ENCODE peak calls at places on chromosomes 2 and 18, in seven cellular contexts. One of them, this sample, is unnamed.

GRCh38 chr2:82875891-82876290 is 1583.2 kb downstream of the SUCLG1 start:
- DNase-seq in adrenal gland: no peak
- DNase-seq in aorta: no peak
- DNase-seq in CD4-positive, alpha-beta T cell: no peak
- DNase-seq in HCT116: no peak
- DNase-seq in prostate gland: no peak
- DNase-seq in naive thymus-derived CD4-positive, alpha-beta T cell: no peak
- DNase-seq in this sample: no peak

GRCh38 chr2:85748039-85748438 is 5.8 kb upstream of the ATOH8 start:
- DNase-seq in adrenal gland: no peak
- DNase-seq in aorta: no peak
- DNase-seq in CD4-positive, alpha-beta T cell: no peak
- DNase-seq in HCT116: no peak
- DNase-seq in prostate gland: no peak
- DNase-seq in naive thymus-derived CD4-positive, alpha-beta T cell: no peak
- DNase-seq in this sample: no peak

GRCh38 chr2:149650006-149650405 is 62.4 kb upstream of the MMADHC start:
- DNase-seq in adrenal gland: no peak
- DNase-seq in aorta: no peak
- DNase-seq in CD4-positive, alpha-beta T cell: no peak
- DNase-seq in HCT116: no peak
- DNase-seq in prostate gland: no peak
- DNase-seq in naive thymus-derived CD4-positive, alpha-beta T cell: no peak
- DNase-seq in this sample: no peak

GRCh38 chr2:163878718-163879117 is 142.9 kb upstream of the FIGN start:
- DNase-seq in adrenal gland: peak; percentile 48
- DNase-seq in aorta: no peak
- DNase-seq in CD4-positive, alpha-beta T cell: no peak
- DNase-seq in HCT116: peak; percentile 12
- DNase-seq in prostate gland: no peak
- DNase-seq in naive thymus-derived CD4-positive, alpha-beta T cell: no peak
- DNase-seq in this sample: peak; percentile 5

GRCh38 chr2:50611261-50612020 is 420.5 kb downstream of the NRXN1 start:
- DNase-seq in adrenal gland: no peak
- DNase-seq in aorta: no peak
- DNase-seq in CD4-positive, alpha-beta T cell: no peak
- DNase-seq in HCT116: no peak
- DNase-seq in prostate gland: no peak
- DNase-seq in naive thymus-derived CD4-positive, alpha-beta T cell: no peak
- DNase-seq in this sample: no peak

GRCh38 chr18:13394794-13395193 is 176.2 kb downstream of the LDLRAD4 start:
- DNase-seq in adrenal gland: no peak
- DNase-seq in aorta: no peak
- DNase-seq in CD4-positive, alpha-beta T cell: no peak
- DNase-seq in HCT116: no peak
- DNase-seq in prostate gland: no peak
- DNase-seq in naive thymus-derived CD4-positive, alpha-beta T cell: no peak
- DNase-seq in this sample: no peak

GRCh38 chr2:113218283-113219091 is 44.7 kb downstream of the PSD4 start:
- DNase-seq in adrenal gland: peak; percentile 92
- DNase-seq in aorta: peak; percentile 75
- DNase-seq in CD4-positive, alpha-beta T cell: no peak
- DNase-seq in HCT116: no peak
- DNase-seq in prostate gland: no peak
- DNase-seq in naive thymus-derived CD4-positive, alpha-beta T cell: no peak
- DNase-seq in this sample: no peak

GRCh38 chr2:28393115-28393836 is 618 bp downstream of the FOSL2 start:
- DNase-seq in adrenal gland: peak; percentile 59
- DNase-seq in aorta: peak; percentile 91
- DNase-seq in CD4-positive, alpha-beta T cell: peak; percentile 33
- DNase-seq in HCT116: no peak
- DNase-seq in prostate gland: peak; percentile 58
- DNase-seq in naive thymus-derived CD4-positive, alpha-beta T cell: peak; percentile 43
- DNase-seq in this sample: no peak

GRCh38 chr2:64852771-64853241 is 136.4 kb upstream of the SLC1A4 start:
- DNase-seq in adrenal gland: peak; percentile 18
- DNase-seq in aorta: no peak
- DNase-seq in CD4-positive, alpha-beta T cell: no peak
- DNase-seq in HCT116: no peak
- DNase-seq in prostate gland: no peak
- DNase-seq in naive thymus-derived CD4-positive, alpha-beta T cell: no peak
- DNase-seq in this sample: no peak

GRCh38 chr2:152189622-152190495 is 14.3 kb upstream of the STAM2 start:
- DNase-seq in adrenal gland: peak; percentile 66
- DNase-seq in aorta: no peak
- DNase-seq in CD4-positive, alpha-beta T cell: no peak
- DNase-seq in HCT116: peak; percentile 48
- DNase-seq in prostate gland: peak; percentile 32
- DNase-seq in naive thymus-derived CD4-positive, alpha-beta T cell: no peak
- DNase-seq in this sample: peak; percentile 60

GRCh38 chr2:30958571-30959220 is 151.4 kb upstream of the CAPN13 start:
- DNase-seq in adrenal gland: no peak
- DNase-seq in aorta: no peak
- DNase-seq in CD4-positive, alpha-beta T cell: no peak
- DNase-seq in HCT116: no peak
- DNase-seq in prostate gland: no peak
- DNase-seq in naive thymus-derived CD4-positive, alpha-beta T cell: no peak
- DNase-seq in this sample: no peak

GRCh38 chr2:3267549-3267867 is 110.1 kb downstream of the EIPR1 start:
- DNase-seq in adrenal gland: no peak
- DNase-seq in aorta: no peak
- DNase-seq in CD4-positive, alpha-beta T cell: no peak
- DNase-seq in HCT116: no peak
- DNase-seq in prostate gland: no peak
- DNase-seq in naive thymus-derived CD4-positive, alpha-beta T cell: no peak
- DNase-seq in this sample: no peak

GRCh38 chr2:68741238-68741637 is 6.6 kb downstream of the ARHGAP25 start:
- DNase-seq in adrenal gland: no peak
- DNase-seq in aorta: no peak
- DNase-seq in CD4-positive, alpha-beta T cell: no peak
- DNase-seq in HCT116: no peak
- DNase-seq in prostate gland: no peak
- DNase-seq in naive thymus-derived CD4-positive, alpha-beta T cell: no peak
- DNase-seq in this sample: peak; percentile 15

GRCh38 chr18:44801796-44802195 is 121.1 kb downstream of the SETBP1 start:
- DNase-seq in adrenal gland: no peak
- DNase-seq in aorta: no peak
- DNase-seq in CD4-positive, alpha-beta T cell: no peak
- DNase-seq in HCT116: no peak
- DNase-seq in prostate gland: no peak
- DNase-seq in naive thymus-derived CD4-positive, alpha-beta T cell: no peak
- DNase-seq in this sample: no peak

GRCh38 chr18:79465392-79465991 is 69.8 kb downstream of the NFATC1 start:
- DNase-seq in adrenal gland: no peak
- DNase-seq in aorta: no peak
- DNase-seq in CD4-positive, alpha-beta T cell: no peak
- DNase-seq in HCT116: no peak
- DNase-seq in prostate gland: no peak
- DNase-seq in naive thymus-derived CD4-positive, alpha-beta T cell: no peak
- DNase-seq in this sample: no peak

GRCh38 chr2:165909466-165909865 is 44.1 kb downstream of the TTC21B start:
- DNase-seq in adrenal gland: no peak
- DNase-seq in aorta: no peak
- DNase-seq in CD4-positive, alpha-beta T cell: no peak
- DNase-seq in HCT116: no peak
- DNase-seq in prostate gland: no peak
- DNase-seq in naive thymus-derived CD4-positive, alpha-beta T cell: no peak
- DNase-seq in this sample: no peak

GRCh38 chr2:128233790-128234395 is 84.8 kb downstream of the HS6ST1 start:
- DNase-seq in adrenal gland: no peak
- DNase-seq in aorta: no peak
- DNase-seq in CD4-positive, alpha-beta T cell: no peak
- DNase-seq in HCT116: no peak
- DNase-seq in prostate gland: no peak
- DNase-seq in naive thymus-derived CD4-positive, alpha-beta T cell: no peak
- DNase-seq in this sample: no peak

GRCh38 chr2:8987413-8987812 is 16.1 kb downstream of the MBOAT2 start:
- DNase-seq in adrenal gland: no peak
- DNase-seq in aorta: no peak
- DNase-seq in CD4-positive, alpha-beta T cell: no peak
- DNase-seq in HCT116: no peak
- DNase-seq in prostate gland: no peak
- DNase-seq in naive thymus-derived CD4-positive, alpha-beta T cell: no peak
- DNase-seq in this sample: no peak

GRCh38 chr2:73174244-73174643 is 28.1 kb upstream of the NOTO start:
- DNase-seq in adrenal gland: no peak
- DNase-seq in aorta: no peak
- DNase-seq in CD4-positive, alpha-beta T cell: no peak
- DNase-seq in HCT116: no peak
- DNase-seq in prostate gland: no peak
- DNase-seq in naive thymus-derived CD4-positive, alpha-beta T cell: no peak
- DNase-seq in this sample: no peak

GRCh38 chr2:170578596-170578995 is 136.5 kb upstream of the SP5 start:
- DNase-seq in adrenal gland: no peak
- DNase-seq in aorta: no peak
- DNase-seq in CD4-positive, alpha-beta T cell: no peak
- DNase-seq in HCT116: no peak
- DNase-seq in prostate gland: no peak
- DNase-seq in naive thymus-derived CD4-positive, alpha-beta T cell: no peak
- DNase-seq in this sample: no peak
- H3K27ac ChIP-seq in adrenal gland: no peak overlapping the region
- H3K27ac ChIP-seq in aorta: no peak overlapping the region
- H3K27ac ChIP-seq in CD4-positive, alpha-beta T cell: no peak overlapping the region
- H3K27ac ChIP-seq in HCT116: no peak overlapping the region
- H3K27ac ChIP-seq in prostate gland: no peak overlapping the region
- H3K27ac ChIP-seq in naive thymus-derived CD4-positive, alpha-beta T cell: no peak overlapping the region
- H3K27ac ChIP-seq in this sample: no peak overlapping the region

DNA sequence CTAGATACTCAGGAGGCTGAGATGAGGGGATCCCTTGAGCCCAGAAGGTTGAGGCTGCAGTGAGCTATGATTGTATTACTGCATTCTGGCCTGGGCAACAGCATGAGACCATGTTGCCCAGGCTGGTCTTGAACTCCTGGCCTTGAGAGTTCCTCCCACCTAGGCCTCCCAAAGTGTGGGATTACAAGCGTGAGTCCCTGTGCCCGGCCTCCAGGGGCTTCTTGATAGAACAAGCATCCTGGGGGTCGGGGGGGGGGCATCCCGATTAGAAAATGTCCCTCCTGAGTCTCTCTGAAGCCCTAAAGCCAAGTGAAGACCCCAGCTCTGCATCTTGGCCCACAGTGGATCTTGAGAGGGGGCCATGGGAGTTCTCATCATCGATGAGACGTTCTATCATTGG is 22.3 kb upstream of the EFHD1 start:
- DNase-seq in adrenal gland: no peak
- DNase-seq in aorta: peak; percentile 24
- DNase-seq in CD4-positive, alpha-beta T cell: no peak
- DNase-seq in HCT116: no peak
- DNase-seq in prostate gland: no peak
- DNase-seq in naive thymus-derived CD4-positive, alpha-beta T cell: no peak
- DNase-seq in this sample: no peak
- H3K27ac ChIP-seq in adrenal gland: no peak overlapping the region
- H3K27ac ChIP-seq in aorta: no peak overlapping the region
- H3K27ac ChIP-seq in CD4-positive, alpha-beta T cell: no peak overlapping the region
- H3K27ac ChIP-seq in HCT116: no peak overlapping the region
- H3K27ac ChIP-seq in prostate gland: no peak overlapping the region
- H3K27ac ChIP-seq in naive thymus-derived CD4-positive, alpha-beta T cell: no peak overlapping the region
- H3K27ac ChIP-seq in this sample: peak overlapping the region; percentile 31

DNA sequence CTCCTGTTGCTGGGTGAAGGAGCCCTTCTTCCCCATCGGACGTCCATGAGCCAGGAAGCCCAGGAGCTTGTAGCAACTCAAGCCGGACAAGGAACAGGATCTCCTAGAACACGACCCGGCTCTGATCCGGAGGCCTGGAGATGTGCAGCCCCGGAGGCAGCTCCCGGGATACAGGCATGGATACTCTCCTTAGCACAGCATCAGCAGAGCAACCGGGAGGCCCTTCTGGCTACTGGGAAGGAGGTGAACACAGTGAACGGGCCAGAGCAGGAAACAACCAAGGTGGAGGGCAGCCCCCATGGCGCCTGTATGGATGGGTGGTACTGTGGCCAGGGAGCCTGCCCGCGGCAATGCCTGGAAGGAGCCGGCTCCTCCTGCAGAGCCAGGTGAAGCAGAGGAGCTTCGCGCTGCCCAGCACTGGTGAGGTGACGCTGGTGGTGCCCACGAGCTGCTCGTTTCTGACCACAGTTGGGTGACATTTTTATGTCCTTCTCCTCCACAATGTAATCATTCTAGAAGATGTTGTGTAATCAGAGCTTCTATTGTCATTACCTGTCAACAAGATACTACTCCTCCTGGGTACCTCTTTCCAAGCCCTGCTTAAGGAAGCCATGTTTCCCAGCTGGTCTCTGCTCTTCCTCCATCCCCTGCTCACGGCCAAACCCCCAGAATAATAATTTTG is 94.3 kb downstream of the TWIST2 start:
- DNase-seq in adrenal gland: no peak
- DNase-seq in aorta: peak; percentile 71
- DNase-seq in CD4-positive, alpha-beta T cell: no peak
- DNase-seq in HCT116: no peak
- DNase-seq in prostate gland: no peak
- DNase-seq in naive thymus-derived CD4-positive, alpha-beta T cell: no peak
- DNase-seq in this sample: no peak
- H3K27ac ChIP-seq in adrenal gland: no peak overlapping the region
- H3K27ac ChIP-seq in aorta: no peak overlapping the region
- H3K27ac ChIP-seq in CD4-positive, alpha-beta T cell: no peak overlapping the region
- H3K27ac ChIP-seq in HCT116: no peak overlapping the region
- H3K27ac ChIP-seq in prostate gland: no peak overlapping the region
- H3K27ac ChIP-seq in naive thymus-derived CD4-positive, alpha-beta T cell: no peak overlapping the region
- H3K27ac ChIP-seq in this sample: peak overlapping the region; percentile 76

DNA sequence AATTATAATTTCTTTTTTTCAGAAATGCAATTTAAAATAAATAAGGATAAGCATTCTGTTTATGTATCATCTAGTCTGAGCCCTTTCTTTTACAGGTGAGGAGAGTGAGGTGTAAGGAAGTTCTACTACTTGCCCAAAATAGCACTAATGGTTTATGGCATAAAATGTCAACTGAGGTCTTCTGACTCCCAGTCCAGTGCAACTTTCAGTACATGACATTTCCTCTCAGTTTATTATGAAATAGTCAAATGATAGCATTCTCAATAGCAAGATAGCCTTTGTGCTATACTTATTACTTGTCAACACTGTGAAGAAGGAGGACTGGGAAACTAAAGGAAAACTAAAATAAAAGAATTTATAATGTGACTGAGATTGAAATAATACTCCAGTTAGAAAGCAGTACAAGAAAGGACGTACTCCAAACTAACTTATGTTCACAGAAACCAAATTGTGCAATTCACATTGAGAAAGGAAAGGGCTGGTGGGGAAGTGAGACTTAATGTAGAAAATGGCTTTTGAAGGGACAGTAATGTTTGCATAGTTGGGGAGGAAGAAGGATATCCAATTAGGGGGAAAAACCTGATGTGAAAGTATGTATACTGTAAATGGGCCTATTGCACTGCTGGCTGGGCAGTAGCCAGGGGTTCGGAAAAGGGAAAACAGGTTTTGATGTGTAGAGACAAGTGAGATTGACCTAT is 166.7 kb upstream of the ZEB2 start:
- DNase-seq in adrenal gland: no peak
- DNase-seq in aorta: no peak
- DNase-seq in CD4-positive, alpha-beta T cell: no peak
- DNase-seq in HCT116: no peak
- DNase-seq in prostate gland: no peak
- DNase-seq in naive thymus-derived CD4-positive, alpha-beta T cell: no peak
- DNase-seq in this sample: no peak
- H3K27ac ChIP-seq in adrenal gland: no peak overlapping the region
- H3K27ac ChIP-seq in aorta: no peak overlapping the region
- H3K27ac ChIP-seq in CD4-positive, alpha-beta T cell: no peak overlapping the region
- H3K27ac ChIP-seq in HCT116: no peak overlapping the region
- H3K27ac ChIP-seq in prostate gland: no peak overlapping the region
- H3K27ac ChIP-seq in naive thymus-derived CD4-positive, alpha-beta T cell: no peak overlapping the region
- H3K27ac ChIP-seq in this sample: no peak overlapping the region

GRCh38 chr2:32422133-32422532 is 65.3 kb downstream of the BIRC6 start:
- DNase-seq in adrenal gland: no peak
- DNase-seq in aorta: no peak
- DNase-seq in CD4-positive, alpha-beta T cell: no peak
- DNase-seq in HCT116: no peak
- DNase-seq in prostate gland: no peak
- DNase-seq in naive thymus-derived CD4-positive, alpha-beta T cell: no peak
- DNase-seq in this sample: no peak
- H3K27ac ChIP-seq in adrenal gland: peak overlapping the region; percentile 22
- H3K27ac ChIP-seq in aorta: no peak overlapping the region
- H3K27ac ChIP-seq in CD4-positive, alpha-beta T cell: no peak overlapping the region
- H3K27ac ChIP-seq in HCT116: no peak overlapping the region
- H3K27ac ChIP-seq in prostate gland: no peak overlapping the region
- H3K27ac ChIP-seq in naive thymus-derived CD4-positive, alpha-beta T cell: no peak overlapping the region
- H3K27ac ChIP-seq in this sample: no peak overlapping the region

This sample was measured in RWPE1.